ENCODE peak calls at places on chromosome 7, in six cellular contexts. One of them, this sample, is unnamed.

GRCh38 chr7:91164948-91165845 is 99.0 kb upstream of the FZD1 start:
- DNase-seq in NCI-H1092 treated with DMSO at 0.1 percent for 48 hours: no peak
- DNase-seq in stimulated activated CD4-positive, alpha-beta T cell treated with anti-CD3 and anti-CD28 coated beads, Interleukin-4, amount 100 ng/mL, for 24 hours: no peak
- DNase-seq in nucleus accumbens: no peak
- DNase-seq in stimulated activated CD8-positive, alpha-beta memory T cell treated with anti-CD3 and anti-CD28 coated beads, Interleukin-12 subunit alpha, Interleukin-12 subunit beta, amount 100 ng/mL, for 4 hours: no peak
- DNase-seq in Kasumi-1: peak; percentile 18
- DNase-seq in this sample: no peak

GRCh38 chr7:41630741-41631140 is 72.1 kb downstream of the INHBA start:
- DNase-seq in NCI-H1092 treated with DMSO at 0.1 percent for 48 hours: no peak
- DNase-seq in stimulated activated CD4-positive, alpha-beta T cell treated with anti-CD3 and anti-CD28 coated beads, Interleukin-4, amount 100 ng/mL, for 24 hours: peak; percentile 8
- DNase-seq in nucleus accumbens: no peak
- DNase-seq in stimulated activated CD8-positive, alpha-beta memory T cell treated with anti-CD3 and anti-CD28 coated beads, Interleukin-12 subunit alpha, Interleukin-12 subunit beta, amount 100 ng/mL, for 4 hours: no peak
- DNase-seq in Kasumi-1: no peak
- DNase-seq in this sample: no peak

GRCh38 chr7:20330797-20331230 is at the start of gene ITGB8:
- DNase-seq in NCI-H1092 treated with DMSO at 0.1 percent for 48 hours: peak; percentile 77
- DNase-seq in stimulated activated CD4-positive, alpha-beta T cell treated with anti-CD3 and anti-CD28 coated beads, Interleukin-4, amount 100 ng/mL, for 24 hours: no peak
- DNase-seq in nucleus accumbens: no peak
- DNase-seq in stimulated activated CD8-positive, alpha-beta memory T cell treated with anti-CD3 and anti-CD28 coated beads, Interleukin-12 subunit alpha, Interleukin-12 subunit beta, amount 100 ng/mL, for 4 hours: no peak
- DNase-seq in Kasumi-1: no peak
- DNase-seq in this sample: no peak

GRCh38 chr7:21850531-21851285 is 95.0 kb downstream of the CDCA7L start:
- DNase-seq in NCI-H1092 treated with DMSO at 0.1 percent for 48 hours: no peak
- DNase-seq in stimulated activated CD4-positive, alpha-beta T cell treated with anti-CD3 and anti-CD28 coated beads, Interleukin-4, amount 100 ng/mL, for 24 hours: no peak
- DNase-seq in nucleus accumbens: no peak
- DNase-seq in stimulated activated CD8-positive, alpha-beta memory T cell treated with anti-CD3 and anti-CD28 coated beads, Interleukin-12 subunit alpha, Interleukin-12 subunit beta, amount 100 ng/mL, for 4 hours: no peak
- DNase-seq in Kasumi-1: no peak
- DNase-seq in this sample: no peak

GRCh38 chr7:35722054-35722849 is 27.3 kb upstream of the HERPUD2 start:
- DNase-seq in NCI-H1092 treated with DMSO at 0.1 percent for 48 hours: no peak
- DNase-seq in stimulated activated CD4-positive, alpha-beta T cell treated with anti-CD3 and anti-CD28 coated beads, Interleukin-4, amount 100 ng/mL, for 24 hours: peak; percentile 53
- DNase-seq in nucleus accumbens: no peak
- DNase-seq in stimulated activated CD8-positive, alpha-beta memory T cell treated with anti-CD3 and anti-CD28 coated beads, Interleukin-12 subunit alpha, Interleukin-12 subunit beta, amount 100 ng/mL, for 4 hours: no peak
- DNase-seq in Kasumi-1: peak; percentile 81
- DNase-seq in this sample: no peak

GRCh38 chr7:72435913-72436480 is 23.9 kb upstream of the CALN1 start:
- DNase-seq in NCI-H1092 treated with DMSO at 0.1 percent for 48 hours: peak; percentile 49
- DNase-seq in stimulated activated CD4-positive, alpha-beta T cell treated with anti-CD3 and anti-CD28 coated beads, Interleukin-4, amount 100 ng/mL, for 24 hours: no peak
- DNase-seq in nucleus accumbens: no peak
- DNase-seq in stimulated activated CD8-positive, alpha-beta memory T cell treated with anti-CD3 and anti-CD28 coated beads, Interleukin-12 subunit alpha, Interleukin-12 subunit beta, amount 100 ng/mL, for 4 hours: no peak
- DNase-seq in Kasumi-1: no peak
- DNase-seq in this sample: no peak

GRCh38 chr7:64182036-64182790 is 24.8 kb upstream of the ZNF735 start:
- DNase-seq in NCI-H1092 treated with DMSO at 0.1 percent for 48 hours: no peak
- DNase-seq in stimulated activated CD4-positive, alpha-beta T cell treated with anti-CD3 and anti-CD28 coated beads, Interleukin-4, amount 100 ng/mL, for 24 hours: no peak
- DNase-seq in nucleus accumbens: no peak
- DNase-seq in stimulated activated CD8-positive, alpha-beta memory T cell treated with anti-CD3 and anti-CD28 coated beads, Interleukin-12 subunit alpha, Interleukin-12 subunit beta, amount 100 ng/mL, for 4 hours: no peak
- DNase-seq in Kasumi-1: no peak
- DNase-seq in this sample: peak; percentile 10

GRCh38 chr7:45869426-45869825 is 3.5 kb downstream of the CCDC201 start:
- DNase-seq in NCI-H1092 treated with DMSO at 0.1 percent for 48 hours: no peak
- DNase-seq in stimulated activated CD4-positive, alpha-beta T cell treated with anti-CD3 and anti-CD28 coated beads, Interleukin-4, amount 100 ng/mL, for 24 hours: no peak
- DNase-seq in nucleus accumbens: no peak
- DNase-seq in stimulated activated CD8-positive, alpha-beta memory T cell treated with anti-CD3 and anti-CD28 coated beads, Interleukin-12 subunit alpha, Interleukin-12 subunit beta, amount 100 ng/mL, for 4 hours: no peak
- DNase-seq in Kasumi-1: no peak
- DNase-seq in this sample: no peak

GRCh38 chr7:93575555-93576397 is 1.3 kb upstream of the CALCR start:
- DNase-seq in NCI-H1092 treated with DMSO at 0.1 percent for 48 hours: no peak
- DNase-seq in stimulated activated CD4-positive, alpha-beta T cell treated with anti-CD3 and anti-CD28 coated beads, Interleukin-4, amount 100 ng/mL, for 24 hours: no peak
- DNase-seq in nucleus accumbens: no peak
- DNase-seq in stimulated activated CD8-positive, alpha-beta memory T cell treated with anti-CD3 and anti-CD28 coated beads, Interleukin-12 subunit alpha, Interleukin-12 subunit beta, amount 100 ng/mL, for 4 hours: no peak
- DNase-seq in Kasumi-1: no peak
- DNase-seq in this sample: no peak

GRCh38 chr7:130393095-130393494 is 12.8 kb downstream of the CPA1 start:
- DNase-seq in NCI-H1092 treated with DMSO at 0.1 percent for 48 hours: no peak
- DNase-seq in stimulated activated CD4-positive, alpha-beta T cell treated with anti-CD3 and anti-CD28 coated beads, Interleukin-4, amount 100 ng/mL, for 24 hours: no peak
- DNase-seq in nucleus accumbens: no peak
- DNase-seq in stimulated activated CD8-positive, alpha-beta memory T cell treated with anti-CD3 and anti-CD28 coated beads, Interleukin-12 subunit alpha, Interleukin-12 subunit beta, amount 100 ng/mL, for 4 hours: no peak
- DNase-seq in Kasumi-1: no peak
- DNase-seq in this sample: no peak

GRCh38 chr7:157080111-157080730 is 58.5 kb upstream of the UBE3C start:
- DNase-seq in NCI-H1092 treated with DMSO at 0.1 percent for 48 hours: no peak
- DNase-seq in stimulated activated CD4-positive, alpha-beta T cell treated with anti-CD3 and anti-CD28 coated beads, Interleukin-4, amount 100 ng/mL, for 24 hours: no peak
- DNase-seq in nucleus accumbens: no peak
- DNase-seq in stimulated activated CD8-positive, alpha-beta memory T cell treated with anti-CD3 and anti-CD28 coated beads, Interleukin-12 subunit alpha, Interleukin-12 subunit beta, amount 100 ng/mL, for 4 hours: no peak
- DNase-seq in Kasumi-1: no peak
- DNase-seq in this sample: no peak

GRCh38 chr7:151711906-151712771 is 164.8 kb downstream of the PRKAG2 start:
- DNase-seq in NCI-H1092 treated with DMSO at 0.1 percent for 48 hours: peak; percentile 28
- DNase-seq in stimulated activated CD4-positive, alpha-beta T cell treated with anti-CD3 and anti-CD28 coated beads, Interleukin-4, amount 100 ng/mL, for 24 hours: no peak
- DNase-seq in nucleus accumbens: no peak
- DNase-seq in stimulated activated CD8-positive, alpha-beta memory T cell treated with anti-CD3 and anti-CD28 coated beads, Interleukin-12 subunit alpha, Interleukin-12 subunit beta, amount 100 ng/mL, for 4 hours: no peak
- DNase-seq in Kasumi-1: no peak
- DNase-seq in this sample: no peak

GRCh38 chr7:82507365-82507975 is 63.9 kb upstream of the CACNA2D1 start:
- DNase-seq in NCI-H1092 treated with DMSO at 0.1 percent for 48 hours: no peak
- DNase-seq in stimulated activated CD4-positive, alpha-beta T cell treated with anti-CD3 and anti-CD28 coated beads, Interleukin-4, amount 100 ng/mL, for 24 hours: no peak
- DNase-seq in nucleus accumbens: no peak
- DNase-seq in stimulated activated CD8-positive, alpha-beta memory T cell treated with anti-CD3 and anti-CD28 coated beads, Interleukin-12 subunit alpha, Interleukin-12 subunit beta, amount 100 ng/mL, for 4 hours: no peak
- DNase-seq in Kasumi-1: no peak
- DNase-seq in this sample: no peak

GRCh38 chr7:66283003-66283920 is 78.1 kb downstream of the TPST1 start:
- DNase-seq in NCI-H1092 treated with DMSO at 0.1 percent for 48 hours: no peak
- DNase-seq in stimulated activated CD4-positive, alpha-beta T cell treated with anti-CD3 and anti-CD28 coated beads, Interleukin-4, amount 100 ng/mL, for 24 hours: no peak
- DNase-seq in nucleus accumbens: no peak
- DNase-seq in stimulated activated CD8-positive, alpha-beta memory T cell treated with anti-CD3 and anti-CD28 coated beads, Interleukin-12 subunit alpha, Interleukin-12 subunit beta, amount 100 ng/mL, for 4 hours: no peak
- DNase-seq in Kasumi-1: no peak
- DNase-seq in this sample: no peak

GRCh38 chr7:94698275-94698674 is 42.3 kb upstream of the SGCE start:
- DNase-seq in NCI-H1092 treated with DMSO at 0.1 percent for 48 hours: no peak
- DNase-seq in stimulated activated CD4-positive, alpha-beta T cell treated with anti-CD3 and anti-CD28 coated beads, Interleukin-4, amount 100 ng/mL, for 24 hours: no peak
- DNase-seq in nucleus accumbens: no peak
- DNase-seq in stimulated activated CD8-positive, alpha-beta memory T cell treated with anti-CD3 and anti-CD28 coated beads, Interleukin-12 subunit alpha, Interleukin-12 subunit beta, amount 100 ng/mL, for 4 hours: no peak
- DNase-seq in Kasumi-1: no peak
- DNase-seq in this sample: no peak

GRCh38 chr7:123797673-123798526 is 47.1 kb upstream of the HYAL4 start:
- DNase-seq in NCI-H1092 treated with DMSO at 0.1 percent for 48 hours: peak; percentile 56
- DNase-seq in stimulated activated CD4-positive, alpha-beta T cell treated with anti-CD3 and anti-CD28 coated beads, Interleukin-4, amount 100 ng/mL, for 24 hours: no peak
- DNase-seq in nucleus accumbens: no peak
- DNase-seq in stimulated activated CD8-positive, alpha-beta memory T cell treated with anti-CD3 and anti-CD28 coated beads, Interleukin-12 subunit alpha, Interleukin-12 subunit beta, amount 100 ng/mL, for 4 hours: no peak
- DNase-seq in Kasumi-1: peak; percentile 54
- DNase-seq in this sample: no peak

GRCh38 chr7:150345012-150345411 is 3.6 kb upstream of the RARRES2 start:
- DNase-seq in NCI-H1092 treated with DMSO at 0.1 percent for 48 hours: no peak
- DNase-seq in stimulated activated CD4-positive, alpha-beta T cell treated with anti-CD3 and anti-CD28 coated beads, Interleukin-4, amount 100 ng/mL, for 24 hours: no peak
- DNase-seq in nucleus accumbens: no peak
- DNase-seq in stimulated activated CD8-positive, alpha-beta memory T cell treated with anti-CD3 and anti-CD28 coated beads, Interleukin-12 subunit alpha, Interleukin-12 subunit beta, amount 100 ng/mL, for 4 hours: no peak
- DNase-seq in Kasumi-1: no peak
- DNase-seq in this sample: no peak

GRCh38 chr7:2353650-2354172 is 916 bp upstream of the EIF3B start:
- DNase-seq in NCI-H1092 treated with DMSO at 0.1 percent for 48 hours: peak; percentile 84
- DNase-seq in stimulated activated CD4-positive, alpha-beta T cell treated with anti-CD3 and anti-CD28 coated beads, Interleukin-4, amount 100 ng/mL, for 24 hours: peak; percentile 92
- DNase-seq in nucleus accumbens: no peak
- DNase-seq in stimulated activated CD8-positive, alpha-beta memory T cell treated with anti-CD3 and anti-CD28 coated beads, Interleukin-12 subunit alpha, Interleukin-12 subunit beta, amount 100 ng/mL, for 4 hours: peak; percentile 88
- DNase-seq in Kasumi-1: peak; percentile 36
- DNase-seq in this sample: peak; percentile 81

GRCh38 chr7:8380130-8380529 is 53.3 kb upstream of the NXPH1 start:
- DNase-seq in NCI-H1092 treated with DMSO at 0.1 percent for 48 hours: no peak
- DNase-seq in stimulated activated CD4-positive, alpha-beta T cell treated with anti-CD3 and anti-CD28 coated beads, Interleukin-4, amount 100 ng/mL, for 24 hours: no peak
- DNase-seq in nucleus accumbens: no peak
- DNase-seq in stimulated activated CD8-positive, alpha-beta memory T cell treated with anti-CD3 and anti-CD28 coated beads, Interleukin-12 subunit alpha, Interleukin-12 subunit beta, amount 100 ng/mL, for 4 hours: no peak
- DNase-seq in Kasumi-1: no peak
- DNase-seq in this sample: no peak

GRCh38 chr7:74657692-74658170 is at the start of gene GTF2I:
- DNase-seq in NCI-H1092 treated with DMSO at 0.1 percent for 48 hours: no peak
- DNase-seq in stimulated activated CD4-positive, alpha-beta T cell treated with anti-CD3 and anti-CD28 coated beads, Interleukin-4, amount 100 ng/mL, for 24 hours: no peak
- DNase-seq in nucleus accumbens: no peak
- DNase-seq in stimulated activated CD8-positive, alpha-beta memory T cell treated with anti-CD3 and anti-CD28 coated beads, Interleukin-12 subunit alpha, Interleukin-12 subunit beta, amount 100 ng/mL, for 4 hours: no peak
- DNase-seq in Kasumi-1: no peak
- DNase-seq in this sample: peak; percentile 61

GRCh38 chr7:31488562-31489203 is 25.2 kb upstream of the ITPRID1 start:
- DNase-seq in NCI-H1092 treated with DMSO at 0.1 percent for 48 hours: no peak
- DNase-seq in stimulated activated CD4-positive, alpha-beta T cell treated with anti-CD3 and anti-CD28 coated beads, Interleukin-4, amount 100 ng/mL, for 24 hours: no peak
- DNase-seq in nucleus accumbens: no peak
- DNase-seq in stimulated activated CD8-positive, alpha-beta memory T cell treated with anti-CD3 and anti-CD28 coated beads, Interleukin-12 subunit alpha, Interleukin-12 subunit beta, amount 100 ng/mL, for 4 hours: no peak
- DNase-seq in Kasumi-1: peak; percentile 57
- DNase-seq in this sample: no peak

GRCh38 chr7:103751476-103751875 is 238.0 kb downstream of the RELN start:
- DNase-seq in NCI-H1092 treated with DMSO at 0.1 percent for 48 hours: no peak
- DNase-seq in stimulated activated CD4-positive, alpha-beta T cell treated with anti-CD3 and anti-CD28 coated beads, Interleukin-4, amount 100 ng/mL, for 24 hours: no peak
- DNase-seq in nucleus accumbens: no peak
- DNase-seq in stimulated activated CD8-positive, alpha-beta memory T cell treated with anti-CD3 and anti-CD28 coated beads, Interleukin-12 subunit alpha, Interleukin-12 subunit beta, amount 100 ng/mL, for 4 hours: no peak
- DNase-seq in Kasumi-1: no peak
- DNase-seq in this sample: no peak

GRCh38 chr7:127766831-127767489 is 115.0 kb downstream of the SND1 start:
- DNase-seq in NCI-H1092 treated with DMSO at 0.1 percent for 48 hours: no peak
- DNase-seq in stimulated activated CD4-positive, alpha-beta T cell treated with anti-CD3 and anti-CD28 coated beads, Interleukin-4, amount 100 ng/mL, for 24 hours: no peak
- DNase-seq in nucleus accumbens: no peak
- DNase-seq in stimulated activated CD8-positive, alpha-beta memory T cell treated with anti-CD3 and anti-CD28 coated beads, Interleukin-12 subunit alpha, Interleukin-12 subunit beta, amount 100 ng/mL, for 4 hours: no peak
- DNase-seq in Kasumi-1: peak; percentile 77
- DNase-seq in this sample: no peak

GRCh38 chr7:52917982-52918578 is 117.4 kb upstream of the POM121L12 start:
- DNase-seq in NCI-H1092 treated with DMSO at 0.1 percent for 48 hours: no peak
- DNase-seq in stimulated activated CD4-positive, alpha-beta T cell treated with anti-CD3 and anti-CD28 coated beads, Interleukin-4, amount 100 ng/mL, for 24 hours: no peak
- DNase-seq in nucleus accumbens: no peak
- DNase-seq in stimulated activated CD8-positive, alpha-beta memory T cell treated with anti-CD3 and anti-CD28 coated beads, Interleukin-12 subunit alpha, Interleukin-12 subunit beta, amount 100 ng/mL, for 4 hours: no peak
- DNase-seq in Kasumi-1: peak; percentile 44
- DNase-seq in this sample: no peak

GRCh38 chr7:102468416-102469350 is 3.9 kb downstream of the LRWD1 start:
- DNase-seq in NCI-H1092 treated with DMSO at 0.1 percent for 48 hours: no peak
- DNase-seq in stimulated activated CD4-positive, alpha-beta T cell treated with anti-CD3 and anti-CD28 coated beads, Interleukin-4, amount 100 ng/mL, for 24 hours: no peak
- DNase-seq in nucleus accumbens: no peak
- DNase-seq in stimulated activated CD8-positive, alpha-beta memory T cell treated with anti-CD3 and anti-CD28 coated beads, Interleukin-12 subunit alpha, Interleukin-12 subunit beta, amount 100 ng/mL, for 4 hours: no peak
- DNase-seq in Kasumi-1: no peak
- DNase-seq in this sample: no peak

GRCh38 chr7:78191475-78192079 is 393.0 kb downstream of the PHTF2 start:
- DNase-seq in NCI-H1092 treated with DMSO at 0.1 percent for 48 hours: peak; percentile 37
- DNase-seq in stimulated activated CD4-positive, alpha-beta T cell treated with anti-CD3 and anti-CD28 coated beads, Interleukin-4, amount 100 ng/mL, for 24 hours: no peak
- DNase-seq in nucleus accumbens: no peak
- DNase-seq in stimulated activated CD8-positive, alpha-beta memory T cell treated with anti-CD3 and anti-CD28 coated beads, Interleukin-12 subunit alpha, Interleukin-12 subunit beta, amount 100 ng/mL, for 4 hours: no peak
- DNase-seq in Kasumi-1: no peak
- DNase-seq in this sample: no peak

GRCh38 chr7:121119047-121119446 is 130.5 kb downstream of the CPED1 start:
- DNase-seq in NCI-H1092 treated with DMSO at 0.1 percent for 48 hours: no peak
- DNase-seq in stimulated activated CD4-positive, alpha-beta T cell treated with anti-CD3 and anti-CD28 coated beads, Interleukin-4, amount 100 ng/mL, for 24 hours: no peak
- DNase-seq in nucleus accumbens: no peak
- DNase-seq in stimulated activated CD8-positive, alpha-beta memory T cell treated with anti-CD3 and anti-CD28 coated beads, Interleukin-12 subunit alpha, Interleukin-12 subunit beta, amount 100 ng/mL, for 4 hours: no peak
- DNase-seq in Kasumi-1: no peak
- DNase-seq in this sample: no peak

This sample was measured in activated gamma-delta T cell.